ENCODE peak calls at places on chromosomes 2 and 18, in seven cellular contexts. Q is WTC11; N is pulmonary artery endothelial cell; T is NCI-H345; F is effector memory CD4-positive, alpha-beta T cell; M is stimulated activated CD8-positive, alpha-beta memory T cell treated with anti-CD3 and anti-CD28 coated beads, Interleukin-15, amount 100 ng/mL, for 1 hour; Z is astrocyte of the hippocampus. V is an unnamed sample.

GRCh38 chr2:214203744-214204289 is 207.0 kb upstream of the VWC2L start:
- DNase-seq in M (no peak), T (no peak), F (no peak), Z (peak), Q (no peak), N (no peak), V (no peak)

GRCh38 chr2:6418316-6418715 is 447.4 kb downstream of the CMPK2 start:
- DNase-seq in N (no peak), M (no peak), Z (no peak), Q (no peak), F (no peak), T (no peak), V (no peak)

GRCh38 chr2:26616032-26616863 is 24.9 kb downstream of the CIB4 start:
- DNase-seq in F (no peak), T (no peak), Z (no peak), N (no peak), Q (no peak), M (no peak), V (no peak)

GRCh38 chr2:205752924-205753323 is 70.6 kb downstream of the NRP2 start:
- DNase-seq in Q (no peak), M (no peak), T (no peak), N (no peak), F (no peak), Z (peak), V (no peak)

GRCh38 chr2:37812941-37813730 is 112.0 kb upstream of the RMDN2 start:
- DNase-seq in T (no peak), N (no peak), F (no peak), Z (no peak), M (no peak), Q (no peak), V (no peak)

GRCh38 chr18:54924948-54925347 is 34.3 kb downstream of the CCDC68 start:
- DNase-seq in M (no peak), N (no peak), Z (no peak), Q (no peak), F (no peak), T (no peak), V (no peak)

GRCh38 chr2:16441431-16441830 is 224.2 kb downstream of the CYRIA start:
- DNase-seq in Z (peak), N (no peak), T (no peak), M (no peak), F (no peak), Q (no peak), V (no peak)

GRCh38 chr18:5370332-5370731 is 74.8 kb upstream of the ZBTB14 start:
- DNase-seq in F (no peak), Z (peak), N (no peak), Q (no peak), M (no peak), T (no peak), V (no peak)

GRCh38 chr2:23655862-23656596 is 270.9 kb downstream of the ATAD2B start:
- DNase-seq in N (no peak), F (no peak), M (no peak), Q (no peak), Z (no peak), T (no peak), V (no peak)

GRCh38 chr2:181140414-181140813 is 160.0 kb downstream of the UBE2E3 start:
- DNase-seq in M (no peak), F (no peak), Q (no peak), T (no peak), Z (no peak), N (no peak), V (no peak)

GRCh38 chr18:34002130-34002529 is 222.6 kb downstream of the NOL4 start:
- DNase-seq in F (no peak), T (no peak), Q (no peak), M (no peak), Z (no peak), N (no peak), V (no peak)

GRCh38 chr2:40043191-40043590 is 264.1 kb upstream of the THUMPD2 start:
- DNase-seq in T (no peak), Z (no peak), M (no peak), N (no peak), F (no peak), Q (no peak), V (no peak)

GRCh38 chr18:59056706-59057492 is 82.8 kb upstream of the SEC11C start:
- DNase-seq in T (peak), Z (peak), M (no peak), F (peak), N (no peak), Q (peak), V (peak)

GRCh38 chr2:165815742-165816141 is 21.7 kb upstream of the GALNT3 start:
- DNase-seq in M (no peak), T (no peak), N (no peak), F (no peak), Q (no peak), Z (no peak), V (no peak)